ENCODE peak calls at places on chromosomes 13 and 19, in seven cellular contexts. L is brain microvascular endothelial cell, U is PC-9, P is cardiac muscle cell, H is bronchial epithelial cell, B is fibroblast of lung, I is uterus. N is an unnamed sample.
A peak's percentile ranks its signal among the peaks of the same experiment; 100 is the strongest.

GRCh38 chr13:52414051-52414450 is 8.1 kb upstream of the THSD1 start:
- DNase-seq in L (no peak), U (no peak), P (no peak), H (peak; percentile 66), B (no peak), I (no peak), N (no peak)

GRCh38 chr19:29364224-29364726 is 151.3 kb upstream of the UQCRFS1 start:
- DNase-seq in L (no peak), U (no peak), P (no peak), H (no peak), B (no peak), I (no peak), N (no peak)

GRCh38 chr13:34201050-34201913 is 383.3 kb downstream of the RFC3 start:
- DNase-seq in L (peak; percentile 53), U (peak; percentile 84), P (no peak), H (peak; percentile 48), B (peak; percentile 85), I (no peak), N (no peak)

GRCh38 chr19:50464348-50464747 is 12.0 kb upstream of the EMC10 start:
- DNase-seq in L (no peak), U (no peak), P (no peak), H (no peak), B (no peak), I (no peak), N (no peak)

GRCh38 chr13:89061821-89062220 is 1390.7 kb downstream of the SLITRK5 start:
- DNase-seq in L (no peak), U (no peak), P (no peak), H (no peak), B (no peak), I (no peak), N (no peak)

GRCh38 chr19:18291019-18291524 is 9.7 kb upstream of the JUND start:
- DNase-seq in L (no peak), U (no peak), P (no peak), H (no peak), B (no peak), I (peak; percentile 65), N (no peak)

GRCh38 chr13:86087241-86087640 is 288.0 kb upstream of the SLITRK6 start:
- DNase-seq in L (no peak), U (no peak), P (no peak), H (peak; percentile 71), B (peak; percentile 19), I (no peak), N (no peak)

GRCh38 chr13:98584668-98585397 is 7.9 kb upstream of the STK24 start:
- DNase-seq in L (no peak), U (no peak), P (no peak), H (peak; percentile 84), B (no peak), I (no peak), N (no peak)

GRCh38 chr19:39390460-39390758 is 497 bp downstream of the PAF1 start:
- DNase-seq in L (no peak), U (peak; percentile 65), P (no peak), H (peak; percentile 72), B (no peak), I (no peak), N (no peak)

GRCh38 chr13:83895994-83896580 is 13.8 kb upstream of the SLITRK1 start:
- DNase-seq in L (peak; percentile 31), U (no peak), P (no peak), H (peak; percentile 84), B (peak; percentile 74), I (no peak), N (no peak)

GRCh38 chr19:49988433-49988832 is 27.5 kb upstream of the SIGLEC11 start:
- DNase-seq in L (peak; percentile 55), U (no peak), P (no peak), H (peak; percentile 65), B (peak; percentile 82), I (no peak), N (no peak)

GRCh38 chr13:103539265-103539664 is 473.0 kb upstream of the SLC10A2 start:
- DNase-seq in L (no peak), U (no peak), P (peak; percentile 75), H (no peak), B (no peak), I (no peak), N (no peak)

GRCh38 chr19:42596391-42597071 is 1.8 kb upstream of the CEACAM8 start:
- DNase-seq in L (no peak), U (no peak), P (peak; percentile 30), H (peak; percentile 8), B (no peak), I (no peak), N (peak; percentile 57)

GRCh38 chr19:38695319-38695683 is 47.9 kb downstream of the ACTN4 start:
- DNase-seq in L (no peak), U (no peak), P (no peak), H (no peak), B (no peak), I (no peak), N (no peak)

GRCh38 chr19:55464669-55465068 is at the start of gene C19orf85:
- DNase-seq in L (no peak), U (no peak), P (no peak), H (no peak), B (no peak), I (no peak), N (no peak)

GRCh38 chr19:14544977-14545715 is 15.8 kb downstream of the TECR start:
- DNase-seq in L (no peak), U (no peak), P (no peak), H (no peak), B (peak; percentile 30), I (no peak), N (peak; percentile 7)

GRCh38 chr13:33182729-33183128 is 102.8 kb downstream of the STARD13 start:
- DNase-seq in L (no peak), U (no peak), P (no peak), H (no peak), B (no peak), I (no peak), N (no peak)

GRCh38 chr19:5661483-5661882 is 18.8 kb downstream of the MICOS13 start:
- DNase-seq in L (no peak), U (no peak), P (no peak), H (no peak), B (no peak), I (no peak), N (no peak)

GRCh38 chr19:54030895-54031586 is 32.7 kb downstream of the VSTM1 start:
- DNase-seq in L (no peak), U (no peak), P (peak; percentile 29), H (no peak), B (no peak), I (no peak), N (no peak)

GRCh38 chr13:30341815-30342570 is 34.6 kb upstream of the KATNAL1 start:
- DNase-seq in L (peak; percentile 90), U (peak; percentile 86), P (peak; percentile 28), H (peak; percentile 94), B (peak; percentile 96), I (peak; percentile 90), N (no peak)

GRCh38 chr19:5321851-5322681 is 18.5 kb downstream of the PTPRS start:
- DNase-seq in L (no peak), U (no peak), P (peak; percentile 50), H (no peak), B (no peak), I (no peak), N (peak; percentile 89)

GRCh38 chr13:29884671-29885424 is 34.4 kb upstream of the UBL3 start:
- DNase-seq in L (no peak), U (no peak), P (no peak), H (no peak), B (peak; percentile 70), I (no peak), N (no peak)

GRCh38 chr13:41383400-41383799 is 72.3 kb downstream of the NAA16 start:
- DNase-seq in L (no peak), U (no peak), P (no peak), H (no peak), B (peak; percentile 18), I (no peak), N (no peak)
- TF ChIP-seq CTCF in L (no peak), U (no peak), P (no peak), H (no peak), B (no peak), I (no peak), N (no peak)

GRCh38 chr13:54949735-54950134 is 1921.1 kb downstream of the OLFM4 start:
- DNase-seq in L (no peak), U (no peak), P (no peak), H (peak; percentile 3), B (no peak), I (no peak), N (no peak)

GRCh38 chr13:54945978-54946377 is 1917.4 kb downstream of the OLFM4 start:
- DNase-seq in L (no peak), U (no peak), P (no peak), H (no peak), B (no peak), I (no peak), N (no peak)

GRCh38 chr13:54953786-54954185 is 1925.2 kb downstream of the OLFM4 start:
- DNase-seq in L (no peak), U (no peak), P (no peak), H (peak; percentile 70), B (no peak), I (no peak), N (no peak)

GRCh38 chr13:54950546-54950945 is 1921.9 kb downstream of the OLFM4 start:
- DNase-seq in L (no peak), U (no peak), P (no peak), H (no peak), B (no peak), I (no peak), N (no peak)
- TF ChIP-seq CTCF in L (no peak), U (peak; percentile 38), P (no peak), H (no peak), B (no peak), I (no peak), N (no peak)

GRCh38 chr19:11697284-11697855 is 41.4 kb downstream of the ZNF823 start:
- DNase-seq in L (no peak), U (peak; percentile 28), P (no peak), H (no peak), B (no peak), I (no peak), N (no peak)

GRCh38 chr19:11694533-11695439 is 44.0 kb downstream of the ZNF823 start:
- DNase-seq in L (peak; percentile 97), U (peak; percentile 93), P (peak; percentile 97), H (peak; percentile 85), B (peak; percentile 87), I (peak; percentile 95), N (peak; percentile 94)

GRCh38 chr19:11692127-11692790 is 46.5 kb downstream of the ZNF823 start:
- DNase-seq in L (no peak), U (no peak), P (no peak), H (no peak), B (no peak), I (no peak), N (no peak)

GRCh38 chr19:11698231-11698630 is 40.5 kb downstream of the ZNF823 start:
- DNase-seq in L (no peak), U (peak; percentile 11), P (no peak), H (no peak), B (no peak), I (no peak), N (no peak)

GRCh38 chr19:11693505-11694499 is 44.9 kb downstream of the ZNF823 start:
- DNase-seq in L (peak; percentile 73), U (peak; percentile 86), P (peak; percentile 11), H (peak; percentile 62), B (peak; percentile 45), I (no peak), N (no peak)
- TF ChIP-seq CTCF in L (no peak), U (peak; percentile 46), P (no peak), H (no peak), B (no peak), I (no peak), N (no peak)

DNA sequence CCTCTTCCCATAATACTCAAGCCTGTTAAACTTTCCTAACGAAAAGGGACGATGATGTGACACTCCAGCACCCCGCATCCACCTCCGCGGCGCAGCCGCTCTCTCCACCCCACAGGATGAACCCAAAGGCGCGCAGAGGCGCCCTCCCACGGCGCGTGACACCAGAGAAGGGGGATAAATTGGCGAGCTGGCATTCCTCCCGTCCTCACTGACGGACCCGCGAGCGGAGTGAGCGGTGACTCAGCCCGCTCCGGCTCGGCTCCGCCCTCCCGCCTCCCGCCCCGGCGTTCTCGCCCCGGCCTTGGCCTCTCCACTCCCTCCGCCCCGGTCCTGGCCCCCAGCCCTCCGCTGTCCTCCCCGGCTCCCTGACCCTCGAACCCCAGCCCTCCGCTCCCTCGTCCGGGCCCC is 590 bp downstream of the TUBGCP3 start:
- DNase-seq in L (peak; percentile 74), U (peak; percentile 69), P (peak; percentile 84), H (peak; percentile 51), B (peak; percentile 79), I (peak; percentile 88), N (peak; percentile 84)
- TF ChIP-seq CTCF in L (peak; percentile 21), U (peak; percentile 25), P (peak; percentile 28), H (no peak), B (no peak), I (peak; percentile 10), N (peak; percentile 13)

N was measured in GM10248.